ENCODE peak calls at places on chromosome 9, in nine cellular contexts. W is SK-N-SH, F is K562, E is HepG2, Q is GM23338, Z is A549, T is HCT116, M is GM12878, J is HL-60. H is an unnamed sample.

GRCh38 chr9:70030156-70030555 is 13.5 kb upstream of the MAMDC2 start:
- DNase-seq in W (no peak), F (no peak), E (no peak), Q (no peak), Z (no peak), T (no peak), M (no peak), J (no peak), H (no peak)

GRCh38 chr9:136179101-136179616 is 25.8 kb downstream of the LHX3 start:
- DNase-seq in W (no peak), F (no peak), E (no peak), Q (no peak), Z (no peak), T (no peak), M (no peak), J (no peak), H (no peak)

GRCh38 chr9:37669232-37669631 is 18.5 kb downstream of the FRMPD1 start:
- DNase-seq in W (no peak), F (no peak), E (no peak), Q (peak; percentile 45), Z (no peak), T (no peak), M (no peak), J (no peak), H (no peak)

GRCh38 chr9:98168952-98169488 is 23.4 kb downstream of the CORO2A start:
- DNase-seq in W (peak; percentile 83), F (peak; percentile 67), E (peak; percentile 85), Q (peak; percentile 79), Z (no peak), T (no peak), M (peak; percentile 65), J (peak; percentile 38), H (no peak)

GRCh38 chr9:91253488-91253887 is 108.2 kb downstream of the AUH start:
- DNase-seq in W (no peak), F (peak; percentile 12), E (peak; percentile 7), Q (peak; percentile 41), Z (peak; percentile 10), T (peak; percentile 6), M (no peak), J (no peak), H (no peak)

GRCh38 chr9:117178596-117179111 is 236.2 kb downstream of the ASTN2 start:
- DNase-seq in W (peak; percentile 70), F (no peak), E (no peak), Q (no peak), Z (no peak), T (no peak), M (no peak), J (no peak), H (no peak)

GRCh38 chr9:6214451-6214850 is 1.2 kb upstream of the IL33 start:
- DNase-seq in W (no peak), F (no peak), E (no peak), Q (no peak), Z (no peak), T (no peak), M (no peak), J (no peak), H (no peak)

GRCh38 chr9:115231116-115231515 is 113.2 kb upstream of the TNC start:
- DNase-seq in W (no peak), F (no peak), E (no peak), Q (no peak), Z (no peak), T (no peak), M (no peak), J (no peak), H (no peak)

GRCh38 chr9:109914280-109915027 is 134.5 kb downstream of the PALM2AKAP2 start:
- DNase-seq in W (no peak), F (no peak), E (no peak), Q (no peak), Z (no peak), T (no peak), M (peak; percentile 71), J (no peak), H (no peak)

GRCh38 chr9:109916316-109916715 is 136.3 kb downstream of the PALM2AKAP2 start:
- DNase-seq in W (no peak), F (no peak), E (no peak), Q (no peak), Z (no peak), T (no peak), M (no peak), J (no peak), H (no peak)

GRCh38 chr9:109919736-109920408 is 139.9 kb downstream of the PALM2AKAP2 start:
- DNase-seq in W (no peak), F (no peak), E (no peak), Q (no peak), Z (no peak), T (no peak), M (no peak), J (no peak), H (no peak)

GRCh38 chr9:109922617-109923260 is 142.7 kb downstream of the PALM2AKAP2 start:
- DNase-seq in W (no peak), F (no peak), E (no peak), Q (no peak), Z (no peak), T (no peak), M (no peak), J (no peak), H (no peak)

GRCh38 chr9:109918359-109919163 is 138.6 kb downstream of the PALM2AKAP2 start:
- DNase-seq in W (no peak), F (no peak), E (no peak), Q (no peak), Z (no peak), T (no peak), M (peak; percentile 80), J (no peak), H (no peak)
- H3K4me3 ChIP-seq in W (no peak overlapping the region), F (no peak overlapping the region), E (no peak overlapping the region), Q (no peak overlapping the region), Z (no peak overlapping the region), T (no peak overlapping the region), M (peak overlapping the region; percentile 37), J (no peak overlapping the region), H (no peak overlapping the region)

GRCh38 chr9:134221273-134222017 is 57.1 kb upstream of the RNU6ATAC start:
- DNase-seq in W (peak; percentile 12), F (no peak), E (no peak), Q (no peak), Z (no peak), T (no peak), M (no peak), J (no peak), H (no peak)

GRCh38 chr9:134222018-134222573 is 57.7 kb upstream of the RNU6ATAC start:
- DNase-seq in W (no peak), F (no peak), E (no peak), Q (no peak), Z (no peak), T (no peak), M (no peak), J (no peak), H (no peak)

GRCh38 chr9:134218230-134218629 is 53.9 kb upstream of the RNU6ATAC start:
- DNase-seq in W (peak; percentile 25), F (no peak), E (no peak), Q (no peak), Z (no peak), T (no peak), M (no peak), J (no peak), H (no peak)

GRCh38 chr9:134219721-134220060 is 55.3 kb upstream of the RNU6ATAC start:
- DNase-seq in W (peak; percentile 15), F (no peak), E (no peak), Q (no peak), Z (no peak), T (no peak), M (no peak), J (no peak), H (no peak)

DNA sequence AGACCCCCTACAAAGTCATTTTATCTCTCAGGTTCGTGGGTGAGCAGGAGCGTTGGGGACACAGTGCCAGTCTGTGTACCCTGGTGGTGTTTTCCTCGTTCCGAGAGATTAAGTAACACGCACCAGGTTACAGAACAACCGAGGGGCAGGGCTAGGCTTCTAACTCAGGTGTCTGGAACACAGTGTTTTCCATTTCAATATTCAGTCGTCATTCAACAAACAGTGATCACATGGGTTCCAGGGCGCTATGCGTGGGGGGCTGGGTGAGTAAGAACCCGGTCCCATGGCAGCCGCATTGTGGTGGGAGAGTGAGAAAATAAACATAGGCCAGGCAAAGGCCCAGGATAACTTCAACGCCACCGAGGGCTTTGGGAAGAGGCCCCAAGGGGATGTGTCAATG is 55.9 kb upstream of the RNU6ATAC start:
- DNase-seq in W (peak; percentile 12), F (peak; percentile 40), E (peak; percentile 21), Q (no peak), Z (no peak), T (no peak), M (no peak), J (no peak), H (no peak)
- TF ChIP-seq REST in W (no peak), F (no peak), E (no peak), Q (no peak), Z (no peak), T (no peak), M (no peak), J (no peak), H (no peak)

GRCh38 chr9:124480621-124480981 is 26.6 kb downstream of the NR5A1 start:
- DNase-seq in W (peak; percentile 80), F (peak; percentile 75), E (peak; percentile 34), Q (peak; percentile 86), Z (peak; percentile 92), T (peak; percentile 32), M (no peak), J (peak; percentile 50), H (no peak)

GRCh38 chr9:124479371-124479770 is 27.8 kb downstream of the NR5A1 start:
- DNase-seq in W (no peak), F (no peak), E (no peak), Q (no peak), Z (no peak), T (no peak), M (no peak), J (no peak), H (no peak)

GRCh38 chr9:124478014-124478753 is 27.9 kb downstream of the ADGRD2 start:
- DNase-seq in W (peak; percentile 85), F (no peak), E (no peak), Q (peak; percentile 76), Z (no peak), T (no peak), M (no peak), J (no peak), H (no peak)

GRCh38 chr9:124481115-124481514 is 26.1 kb downstream of the NR5A1 start:
- DNase-seq in W (no peak), F (no peak), E (no peak), Q (no peak), Z (no peak), T (no peak), M (no peak), J (peak; percentile 56), H (no peak)

DNA sequence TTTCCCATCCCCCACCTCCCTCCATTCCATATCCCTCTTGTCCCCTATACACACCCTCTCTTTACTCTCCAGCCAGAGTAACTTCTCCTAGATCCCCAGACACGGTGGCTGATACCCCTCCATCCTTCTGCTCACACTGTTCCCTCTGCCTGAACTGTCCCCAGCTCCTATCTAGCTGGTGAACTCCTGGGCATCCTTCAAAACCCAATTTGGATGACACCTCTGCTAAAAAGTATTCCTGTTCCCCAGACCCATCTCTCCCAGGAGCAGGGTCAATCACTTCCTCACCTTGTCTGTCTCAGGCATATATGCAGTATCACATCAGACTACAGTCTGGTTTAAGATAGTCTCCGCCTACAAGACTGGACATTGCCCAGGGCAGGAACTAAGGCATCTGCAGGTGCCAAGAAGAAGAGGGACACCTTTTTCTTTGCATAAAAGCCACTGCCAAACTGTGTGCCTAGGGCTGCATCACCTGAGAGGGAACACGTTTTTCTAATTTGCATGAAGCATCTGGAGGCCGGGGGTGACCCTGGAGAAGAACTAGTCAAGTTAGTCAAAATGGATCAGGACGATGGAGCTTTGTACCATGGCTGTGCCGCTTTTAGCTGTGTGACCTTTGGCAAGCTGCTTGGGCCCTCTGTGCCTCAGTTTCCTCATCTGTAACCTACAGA is 27.1 kb downstream of the NR5A1 start:
- DNase-seq in W (no peak), F (no peak), E (no peak), Q (no peak), Z (no peak), T (no peak), M (no peak), J (no peak), H (no peak)
- H3K4me3 ChIP-seq in W (no peak overlapping the region), F (no peak overlapping the region), E (no peak overlapping the region), Q (no peak overlapping the region), Z (no peak overlapping the region), T (no peak overlapping the region), M (no peak overlapping the region), J (no peak overlapping the region), H (no peak overlapping the region)

GRCh38 chr9:111965566-111966019 is 69.0 kb downstream of the UGCG start:
- DNase-seq in W (no peak), F (no peak), E (peak; percentile 19), Q (no peak), Z (peak; percentile 96), T (peak; percentile 83), M (peak; percentile 90), J (no peak), H (peak; percentile 83)
- TF ChIP-seq REST in W (no peak), F (no peak), E (no peak), Q (no peak), Z (no peak), T (no peak), M (no peak), J (no peak), H (no peak)

H was measured in Panc1.